ENCODE peak calls at places on chromosome 3, in nine cellular contexts. H is iris pigment epithelial cell; G is adrenal gland; I is HTR-8/SVneo; O is WERI-Rb-1; L is left cardiac atrium; A is kidney glomerular epithelial cell; N is suprapubic skin; X is activated naive CD4-positive, alpha-beta T cell. D is an unnamed sample.

GRCh38 chr3:109772520-109772919 is 435.2 kb upstream of the DPPA4 start:
- DNase-seq in A (no peak), H (no peak), I (no peak), N (no peak), L (no peak), O (no peak), G (no peak), X (no peak), D (no peak)

GRCh38 chr3:40899286-40899712 is 300.0 kb upstream of the CTNNB1 start:
- DNase-seq in O (no peak), X (no peak), N (no peak), L (no peak), H (peak; percentile 66), I (peak; percentile 2), A (peak; percentile 42), G (peak; percentile 19), D (peak; percentile 42)

GRCh38 chr3:179432021-179432420 is 19.2 kb downstream of the GNB4 start:
- DNase-seq in X (no peak), H (no peak), G (peak; percentile 25), A (no peak), O (no peak), I (no peak), N (no peak), L (no peak), D (peak; percentile 34)

GRCh38 chr3:170247875-170248274 is 25.7 kb downstream of the PRKCI start:
- DNase-seq in L (no peak), N (no peak), I (no peak), A (no peak), O (no peak), H (no peak), X (no peak), G (no peak), D (no peak)

GRCh38 chr3:140344601-140345000 is 333.3 kb upstream of the TRIM42 start:
- DNase-seq in X (no peak), G (no peak), I (no peak), L (no peak), O (no peak), A (no peak), N (no peak), H (no peak), D (no peak)

GRCh38 chr3:71428841-71429609 is 154.5 kb downstream of the FOXP1 start:
- DNase-seq in H (peak; percentile 59), L (peak; percentile 42), X (no peak), I (no peak), O (no peak), N (no peak), G (peak; percentile 33), A (peak; percentile 67), D (no peak)

GRCh38 chr3:23077126-23077525 is 126.0 kb upstream of the UBE2E2 start:
- DNase-seq in N (no peak), A (no peak), I (no peak), O (no peak), L (no peak), H (no peak), G (no peak), X (no peak), D (no peak)

GRCh38 chr3:151210676-151211381 is 7.8 kb upstream of the GPR171 start:
- DNase-seq in N (no peak), I (no peak), A (no peak), H (peak; percentile 53), X (no peak), L (no peak), G (no peak), O (no peak), D (peak; percentile 55)

GRCh38 chr3:195208183-195208582 is 62.8 kb downstream of the XXYLT1 start:
- DNase-seq in O (no peak), L (no peak), X (no peak), I (no peak), A (no peak), N (no peak), G (no peak), H (no peak), D (no peak)

GRCh38 chr3:38555926-38556325 is 59.8 kb downstream of the EXOG start:
- DNase-seq in O (peak; percentile 6), X (no peak), I (no peak), A (no peak), L (no peak), G (no peak), N (peak; percentile 63), H (no peak), D (no peak)

GRCh38 chr3:164320962-164321361 is 757.3 kb downstream of the SI start:
- DNase-seq in G (no peak), H (no peak), X (no peak), A (no peak), L (no peak), N (no peak), I (no peak), O (no peak), D (no peak)

GRCh38 chr3:174439621-174440349 is 419.3 kb upstream of the NAALADL2 start:
- DNase-seq in N (no peak), I (peak; percentile 26), G (no peak), O (no peak), L (peak; percentile 32), X (no peak), A (peak; percentile 82), H (peak; percentile 97), D (peak; percentile 97)

GRCh38 chr3:117708601-117709000 is 999.0 kb downstream of the TUSC7 start:
- DNase-seq in G (no peak), I (no peak), N (no peak), O (no peak), X (no peak), H (peak; percentile 15), L (no peak), A (no peak), D (no peak)

GRCh38 chr3:146496726-146497125 is 27.4 kb upstream of the PLSCR2 start:
- DNase-seq in N (no peak), O (no peak), L (no peak), A (no peak), H (peak; percentile 19), X (no peak), G (peak; percentile 37), I (no peak), D (peak; percentile 54)

GRCh38 chr3:181616088-181617070 is 95.3 kb upstream of the SOX2 start:
- DNase-seq in L (no peak), O (no peak), X (no peak), A (no peak), G (no peak), I (no peak), N (no peak), H (no peak), D (no peak)

GRCh38 chr3:158247288-158247687 is 137.4 kb downstream of the RSRC1 start:
- DNase-seq in H (no peak), I (no peak), X (no peak), O (no peak), N (no peak), G (no peak), A (no peak), L (no peak), D (no peak)

GRCh38 chr3:165466856-165467255 is 270.7 kb upstream of the SLITRK3 start:
- DNase-seq in O (no peak), L (no peak), I (no peak), A (no peak), G (no peak), N (no peak), X (no peak), H (peak; percentile 22), D (no peak)

GRCh38 chr3:192816274-192816853 is 89.0 kb upstream of the FGF12 start:
- DNase-seq in O (no peak), X (no peak), N (no peak), I (no peak), A (peak; percentile 47), H (peak; percentile 64), G (no peak), L (no peak), D (peak; percentile 63)

GRCh38 chr3:10248984-10249748 is 907 bp downstream of the TATDN2 start:
- DNase-seq in G (peak; percentile 29), X (no peak), A (no peak), H (no peak), I (no peak), L (peak; percentile 40), O (peak; percentile 17), N (no peak), D (no peak)

GRCh38 chr3:51381333-51381705 is 3.8 kb upstream of the MANF start:
- DNase-seq in N (peak; percentile 70), X (no peak), A (no peak), I (no peak), L (no peak), O (no peak), G (no peak), H (no peak), D (no peak)

GRCh38 chr3:75001330-75001729 is 386.9 kb upstream of the CNTN3 start:
- DNase-seq in O (no peak), N (no peak), I (no peak), H (peak; percentile 7), X (no peak), A (no peak), G (no peak), L (no peak), D (no peak)

GRCh38 chr3:105448338-105448982 is 81.8 kb downstream of the ALCAM start:
- DNase-seq in G (no peak), N (no peak), O (no peak), L (no peak), A (no peak), I (no peak), H (peak; percentile 26), X (no peak), D (peak; percentile 19)

GRCh38 chr3:177185035-177185574 is 12.2 kb downstream of the TBL1XR1 start:
- DNase-seq in A (no peak), G (no peak), L (no peak), N (no peak), O (no peak), X (no peak), I (no peak), H (no peak), D (no peak)

GRCh38 chr3:73037369-73037699 is 24.1 kb upstream of the EBLN2 start:
- DNase-seq in I (no peak), N (no peak), A (peak; percentile 29), X (no peak), G (no peak), O (no peak), L (no peak), H (peak; percentile 65), D (peak; percentile 43)

D was measured in amniotic epithelial cell.